ENCODE peak calls at places on chromosomes 1 and 21, in four cellular contexts. R is IMR-90, X is fibroblast of lung, U is neural crest cell. D is an unnamed sample.

GRCh38 chr1:201505505-201505893 is 1.4 kb downstream of the CSRP1 start:
- DNase-seq in R (peak; percentile 76), X (peak; percentile 77), U (no peak), D (no peak)

GRCh38 chr1:198444792-198445191 is 95.7 kb downstream of the ATP6V1G3 start:
- DNase-seq in R (peak; percentile 90), X (peak; percentile 85), U (no peak), D (no peak)

GRCh38 chr1:40014812-40015594 is 25.5 kb upstream of the CAP1 start:
- DNase-seq in R (peak; percentile 97), X (peak; percentile 78), U (no peak), D (no peak)

GRCh38 chr1:4105300-4105880 is 205.3 kb upstream of the C1orf174 start:
- DNase-seq in R (no peak), X (no peak), U (no peak), D (no peak)

GRCh38 chr1:1059494-1060280 is 14.4 kb downstream of the RNF223 start:
- DNase-seq in R (peak; percentile 53), X (peak; percentile 63), U (peak; percentile 78), D (peak; percentile 77)

GRCh38 chr21:38986460-38987395 is 181.0 kb downstream of the ETS2 start:
- DNase-seq in R (no peak), X (no peak), U (no peak), D (no peak)

GRCh38 chr1:114715952-114716303 is 643 bp downstream of the NRAS start:
- DNase-seq in R (no peak), X (no peak), U (no peak), D (no peak)

GRCh38 chr1:21206117-21206516 is 29.4 kb upstream of the EIF4G3 start:
- DNase-seq in R (peak; percentile 54), X (no peak), U (no peak), D (no peak)

GRCh38 chr1:244429818-244430217 is 21.9 kb downstream of the ADSS2 start:
- DNase-seq in R (no peak), X (no peak), U (no peak), D (no peak)

GRCh38 chr1:150404465-150404864 is 40.5 kb downstream of the RPRD2 start:
- DNase-seq in R (no peak), X (no peak), U (no peak), D (no peak)

GRCh38 chr1:162062542-162063015 is 6.9 kb upstream of the NOS1AP start:
- DNase-seq in R (peak; percentile 41), X (peak; percentile 74), U (no peak), D (no peak)

GRCh38 chr1:57254006-57254405 is 169.9 kb downstream of the DAB1 start:
- DNase-seq in R (peak; percentile 32), X (no peak), U (no peak), D (no peak)

GRCh38 chr1:70966018-70966638 is 81.5 kb downstream of the PTGER3 start:
- DNase-seq in R (peak; percentile 0), X (peak; percentile 0), U (no peak), D (no peak)

GRCh38 chr1:59814901-59815825 is at the start of gene HOOK1:
- DNase-seq in R (no peak), X (no peak), U (peak; percentile 34), D (peak; percentile 19)

GRCh38 chr1:176338897-176339296 is 124.1 kb upstream of the PAPPA2 start:
- DNase-seq in R (no peak), X (no peak), U (no peak), D (no peak)

GRCh38 chr1:159008744-159009188 is 941 bp upstream of the IFI16 start:
- DNase-seq in R (peak; percentile 16), X (peak; percentile 34), U (no peak), D (no peak)

GRCh38 chr21:42721341-42721824 is 68.0 kb downstream of the PDE9A start:
- DNase-seq in R (no peak), X (peak; percentile 21), U (no peak), D (no peak)

GRCh38 chr1:16163882-16164820 is 8.3 kb upstream of the EPHA2 start:
- DNase-seq in R (peak; percentile 100), X (peak; percentile 98), U (no peak), D (no peak)

GRCh38 chr1:230858918-230859819 is 9.2 kb downstream of the C1orf198 start:
- DNase-seq in R (peak; percentile 84), X (peak; percentile 90), U (peak; percentile 41), D (no peak)

GRCh38 chr1:52460686-52461085 is 56.3 kb downstream of the PRPF38A start:
- DNase-seq in R (peak; percentile 4), X (no peak), U (no peak), D (no peak)

GRCh38 chr1:233172201-233172600 is 123.3 kb downstream of the PCNX2 start:
- DNase-seq in R (peak; percentile 15), X (peak; percentile 67), U (no peak), D (no peak)

GRCh38 chr1:176444286-176444685 is 18.7 kb upstream of the PAPPA2 start:
- DNase-seq in R (no peak), X (no peak), U (no peak), D (no peak)

GRCh38 chr1:101723415-101723814 is 273.3 kb downstream of the OLFM3 start:
- DNase-seq in R (no peak), X (no peak), U (no peak), D (no peak)

GRCh38 chr1:101733340-101733739 is 263.4 kb downstream of the OLFM3 start:
- DNase-seq in R (no peak), X (no peak), U (no peak), D (no peak)

GRCh38 chr1:101732221-101732620 is 264.5 kb downstream of the OLFM3 start:
- DNase-seq in R (no peak), X (no peak), U (no peak), D (no peak)

GRCh38 chr1:101728029-101728428 is 268.7 kb downstream of the OLFM3 start:
- DNase-seq in R (no peak), X (no peak), U (no peak), D (no peak)
- TF ChIP-seq CTCF in R (no peak), X (no peak), U (no peak), D (no peak)

GRCh38 chr21:32163386-32163785 is 115.5 kb downstream of the MIS18A start:
- DNase-seq in R (no peak), X (no peak), U (no peak), D (no peak)
- TF ChIP-seq CTCF in R (no peak), X (no peak), U (no peak), D (no peak)

GRCh38 chr1:32774950-32775634 is 42.1 kb downstream of the YARS1 start:
- DNase-seq in R (peak; percentile 61), X (peak; percentile 61), U (no peak), D (no peak)
- TF ChIP-seq CTCF in R (no peak), X (no peak), U (no peak), D (no peak)

DNA sequence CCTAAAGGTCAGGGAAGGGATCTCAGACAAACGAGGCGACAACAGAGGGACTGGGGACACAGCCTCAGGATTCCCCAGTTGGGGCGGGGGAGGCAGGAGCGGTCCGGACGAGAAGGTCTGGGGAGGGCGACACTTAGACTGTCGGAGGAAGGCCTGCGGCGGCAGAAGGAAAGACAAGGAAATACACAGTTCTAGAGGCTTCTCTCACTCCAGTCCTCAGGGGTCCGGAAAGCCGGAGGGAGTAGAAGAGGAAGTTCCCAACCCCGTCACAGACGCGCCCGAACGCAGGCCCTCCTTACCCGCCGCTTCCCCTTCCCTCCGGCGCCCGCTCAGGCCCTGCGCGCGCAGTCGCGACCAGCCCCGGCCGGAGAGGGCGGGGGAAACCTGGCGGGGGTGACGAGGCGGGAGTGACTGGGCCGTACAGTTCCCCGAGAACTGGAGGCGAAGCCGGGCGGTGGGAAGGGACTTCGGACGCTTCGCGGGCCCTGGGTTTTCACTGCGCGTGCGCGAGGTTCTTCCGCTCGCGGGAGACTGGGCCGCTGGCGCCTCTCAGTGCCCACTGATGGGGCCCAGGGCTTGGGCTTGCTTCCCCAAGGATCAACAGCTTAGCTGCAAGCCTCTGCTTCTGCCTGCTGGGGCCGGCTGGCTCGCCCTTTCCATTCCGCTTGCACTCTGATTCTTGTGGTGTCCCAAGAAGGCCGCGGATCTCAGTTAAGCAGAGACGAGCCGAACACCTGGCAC is at the start of gene IPP:
- DNase-seq in R (peak; percentile 97), X (peak; percentile 98), U (peak; percentile 95), D (peak; percentile 97)
- TF ChIP-seq CTCF in R (peak; percentile 31), X (peak; percentile 18), U (peak; percentile 25), D (no peak)

DNA sequence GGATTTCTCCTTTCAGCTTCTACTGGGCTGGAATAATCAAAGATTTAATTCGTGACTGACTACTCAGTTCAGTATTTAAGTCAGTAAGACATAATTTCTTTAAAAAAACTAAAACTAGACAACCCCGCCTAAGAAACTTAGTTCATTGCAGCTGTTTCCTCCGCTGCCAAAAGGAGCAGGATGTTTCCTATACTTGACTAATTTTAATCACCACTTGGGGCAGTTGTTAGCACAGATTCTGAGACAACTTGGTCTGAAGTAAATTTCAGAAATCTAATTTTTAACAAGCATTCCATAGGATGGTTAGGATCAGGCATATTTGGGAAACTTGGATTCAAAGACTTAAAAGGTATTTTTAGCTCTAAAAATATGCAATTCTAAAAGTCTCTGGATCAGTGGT is 34.0 kb downstream of the EPRS1 start:
- DNase-seq in R (peak; percentile 10), X (peak; percentile 9), U (no peak), D (no peak)
- TF ChIP-seq CTCF in R (no peak), X (peak; percentile 17), U (peak; percentile 21), D (no peak)

GRCh38 chr1:2400576-2400909 is 8.9 kb downstream of the RER1 start:
- DNase-seq in R (no peak), X (no peak), U (no peak), D (no peak)

GRCh38 chr1:2400950-2401649 is 9.5 kb downstream of the RER1 start:
- DNase-seq in R (no peak), X (no peak), U (no peak), D (no peak)

GRCh38 chr1:2402420-2402819 is 9.9 kb downstream of the PEX10 start:
- DNase-seq in R (no peak), X (no peak), U (no peak), D (no peak)

GRCh38 chr1:2398871-2399270 is 7.2 kb downstream of the RER1 start:
- DNase-seq in R (no peak), X (no peak), U (no peak), D (no peak)

GRCh38 chr1:2399890-2400575 is 8.4 kb downstream of the RER1 start:
- DNase-seq in R (no peak), X (no peak), U (no peak), D (no peak)
- TF ChIP-seq CTCF in R (no peak), X (no peak), U (no peak), D (no peak)

GRCh38 chr1:225813250-225813964 is 3.5 kb downstream of the EPHX1 start:
- DNase-seq in R (peak; percentile 62), X (peak; percentile 81), U (no peak), D (no peak)

GRCh38 chr1:225811622-225812487 is 1.9 kb downstream of the EPHX1 start:
- DNase-seq in R (no peak), X (peak; percentile 31), U (no peak), D (no peak)

GRCh38 chr1:225808136-225808535 is 1.8 kb upstream of the EPHX1 start:
- DNase-seq in R (no peak), X (no peak), U (no peak), D (no peak)

GRCh38 chr1:225812488-225813249 is 2.7 kb downstream of the EPHX1 start:
- DNase-seq in R (no peak), X (no peak), U (no peak), D (no peak)

GRCh38 chr1:225809842-225810578 is at the start of gene EPHX1:
- DNase-seq in R (peak; percentile 84), X (peak; percentile 86), U (peak; percentile 82), D (peak; percentile 89)
- TF ChIP-seq CTCF in R (peak; percentile 40), X (peak; percentile 40), U (peak; percentile 50), D (no peak)

D was measured in mesothelial cell of epicardium.